ENCODE peak calls at places on chromosomes 4 and X, in six cellular contexts. One of them, this sample, is unnamed.

GRCh38 chr4:26861434-26862186 is 969 bp downstream of the STIM2 start:
- DNase-seq in H9: peak; percentile 58
- DNase-seq in IMR-90: peak; percentile 65
- DNase-seq in trophoblast cell: peak; percentile 26
- DNase-seq in mesenchymal stem cell: peak; percentile 87
- DNase-seq in H1: no peak
- DNase-seq in this sample: peak; percentile 63

GRCh38 chr4:40736910-40737309 is 12.8 kb upstream of the NSUN7 start:
- DNase-seq in H9: no peak
- DNase-seq in IMR-90: peak; percentile 22
- DNase-seq in trophoblast cell: no peak
- DNase-seq in mesenchymal stem cell: peak; percentile 47
- DNase-seq in H1: no peak
- DNase-seq in this sample: no peak

GRCh38 chr4:69322055-69322454 is 41.8 kb downstream of the UGT2B28 start:
- DNase-seq in H9: no peak
- DNase-seq in IMR-90: peak; percentile 0
- DNase-seq in trophoblast cell: no peak
- DNase-seq in mesenchymal stem cell: peak; percentile 79
- DNase-seq in H1: no peak
- DNase-seq in this sample: no peak

GRCh38 chrX:108699368-108699767 is 37.0 kb downstream of the IRS4 start:
- DNase-seq in H9: no peak
- DNase-seq in IMR-90: peak; percentile 14
- DNase-seq in trophoblast cell: no peak
- DNase-seq in mesenchymal stem cell: peak; percentile 30
- DNase-seq in H1: no peak
- DNase-seq in this sample: peak; percentile 0

GRCh38 chrX:66408507-66408906 is 230.4 kb downstream of the EDA2R start:
- DNase-seq in H9: no peak
- DNase-seq in IMR-90: no peak
- DNase-seq in trophoblast cell: no peak
- DNase-seq in mesenchymal stem cell: no peak
- DNase-seq in H1: no peak
- DNase-seq in this sample: no peak

GRCh38 chr4:1396806-1397455 is 9.3 kb downstream of the NKX1-1 start:
- DNase-seq in H9: no peak
- DNase-seq in IMR-90: no peak
- DNase-seq in trophoblast cell: no peak
- DNase-seq in mesenchymal stem cell: no peak
- DNase-seq in H1: no peak
- DNase-seq in this sample: no peak

GRCh38 chr4:183658362-183659028 is 490 bp downstream of the RWDD4 start:
- DNase-seq in H9: peak; percentile 32
- DNase-seq in IMR-90: peak; percentile 10
- DNase-seq in trophoblast cell: no peak
- DNase-seq in mesenchymal stem cell: peak; percentile 38
- DNase-seq in H1: no peak
- DNase-seq in this sample: no peak

GRCh38 chr4:73593631-73594241 is 26.5 kb downstream of the RASSF6 start:
- DNase-seq in H9: no peak
- DNase-seq in IMR-90: peak; percentile 49
- DNase-seq in trophoblast cell: peak; percentile 29
- DNase-seq in mesenchymal stem cell: peak; percentile 45
- DNase-seq in H1: no peak
- DNase-seq in this sample: no peak

GRCh38 chr4:55312491-55313101 is 33.4 kb upstream of the SRD5A3 start:
- DNase-seq in H9: peak; percentile 54
- DNase-seq in IMR-90: peak; percentile 58
- DNase-seq in trophoblast cell: peak; percentile 41
- DNase-seq in mesenchymal stem cell: peak; percentile 45
- DNase-seq in H1: peak; percentile 23
- DNase-seq in this sample: no peak

GRCh38 chr4:177237291-177237690 is 72.4 kb upstream of the NEIL3 start:
- DNase-seq in H9: no peak
- DNase-seq in IMR-90: no peak
- DNase-seq in trophoblast cell: no peak
- DNase-seq in mesenchymal stem cell: no peak
- DNase-seq in H1: no peak
- DNase-seq in this sample: no peak

GRCh38 chr4:80069837-80070788 is 2.9 kb downstream of the ANTXR2 start:
- DNase-seq in H9: no peak
- DNase-seq in IMR-90: peak; percentile 56
- DNase-seq in trophoblast cell: no peak
- DNase-seq in mesenchymal stem cell: peak; percentile 58
- DNase-seq in H1: no peak
- DNase-seq in this sample: no peak

GRCh38 chr4:87093443-87094123 is 126.8 kb downstream of the KLHL8 start:
- DNase-seq in H9: peak; percentile 50
- DNase-seq in IMR-90: peak; percentile 72
- DNase-seq in trophoblast cell: peak; percentile 66
- DNase-seq in mesenchymal stem cell: peak; percentile 65
- DNase-seq in H1: no peak
- DNase-seq in this sample: peak; percentile 38

GRCh38 chr4:25234390-25235367 is 846 bp downstream of the PI4K2B start:
- DNase-seq in H9: peak; percentile 44
- DNase-seq in IMR-90: peak; percentile 81
- DNase-seq in trophoblast cell: peak; percentile 68
- DNase-seq in mesenchymal stem cell: peak; percentile 92
- DNase-seq in H1: no peak
- DNase-seq in this sample: peak; percentile 29

GRCh38 chr4:153116101-153116680 is 88.1 kb upstream of the TRIM2 start:
- DNase-seq in H9: no peak
- DNase-seq in IMR-90: no peak
- DNase-seq in trophoblast cell: no peak
- DNase-seq in mesenchymal stem cell: no peak
- DNase-seq in H1: no peak
- DNase-seq in this sample: no peak

GRCh38 chrX:30504309-30504708 is 73.3 kb downstream of the TASL start:
- DNase-seq in H9: no peak
- DNase-seq in IMR-90: peak; percentile 41
- DNase-seq in trophoblast cell: no peak
- DNase-seq in mesenchymal stem cell: peak; percentile 42
- DNase-seq in H1: no peak
- DNase-seq in this sample: peak; percentile 30

GRCh38 chr4:52957220-52957686 is 95.1 kb downstream of the RASL11B start:
- DNase-seq in H9: no peak
- DNase-seq in IMR-90: peak; percentile 58
- DNase-seq in trophoblast cell: no peak
- DNase-seq in mesenchymal stem cell: no peak
- DNase-seq in H1: no peak
- DNase-seq in this sample: peak; percentile 48

GRCh38 chr4:76625316-76625715 is 190.3 kb downstream of the SHROOM3 start:
- DNase-seq in H9: no peak
- DNase-seq in IMR-90: no peak
- DNase-seq in trophoblast cell: peak; percentile 66
- DNase-seq in mesenchymal stem cell: no peak
- DNase-seq in H1: no peak
- DNase-seq in this sample: no peak

GRCh38 chr4:9875516-9875915 is 94.1 kb downstream of the DRD5 start:
- DNase-seq in H9: no peak
- DNase-seq in IMR-90: no peak
- DNase-seq in trophoblast cell: no peak
- DNase-seq in mesenchymal stem cell: no peak
- DNase-seq in H1: no peak
- DNase-seq in this sample: no peak

GRCh38 chr4:9880411-9881197 is 99.2 kb downstream of the DRD5 start:
- DNase-seq in H9: no peak
- DNase-seq in IMR-90: no peak
- DNase-seq in trophoblast cell: no peak
- DNase-seq in mesenchymal stem cell: no peak
- DNase-seq in H1: no peak
- DNase-seq in this sample: no peak

GRCh38 chr4:9877123-9877522 is 95.7 kb downstream of the DRD5 start:
- DNase-seq in H9: no peak
- DNase-seq in IMR-90: no peak
- DNase-seq in trophoblast cell: no peak
- DNase-seq in mesenchymal stem cell: no peak
- DNase-seq in H1: no peak
- DNase-seq in this sample: no peak
- H3K14ac ChIP-seq in H9: no peak overlapping the region
- H3K14ac ChIP-seq in IMR-90: no peak overlapping the region
- H3K14ac ChIP-seq in trophoblast cell: no peak overlapping the region
- H3K14ac ChIP-seq in mesenchymal stem cell: no peak overlapping the region
- H3K14ac ChIP-seq in H1: no peak overlapping the region
- H3K14ac ChIP-seq in this sample: no peak overlapping the region

DNA sequence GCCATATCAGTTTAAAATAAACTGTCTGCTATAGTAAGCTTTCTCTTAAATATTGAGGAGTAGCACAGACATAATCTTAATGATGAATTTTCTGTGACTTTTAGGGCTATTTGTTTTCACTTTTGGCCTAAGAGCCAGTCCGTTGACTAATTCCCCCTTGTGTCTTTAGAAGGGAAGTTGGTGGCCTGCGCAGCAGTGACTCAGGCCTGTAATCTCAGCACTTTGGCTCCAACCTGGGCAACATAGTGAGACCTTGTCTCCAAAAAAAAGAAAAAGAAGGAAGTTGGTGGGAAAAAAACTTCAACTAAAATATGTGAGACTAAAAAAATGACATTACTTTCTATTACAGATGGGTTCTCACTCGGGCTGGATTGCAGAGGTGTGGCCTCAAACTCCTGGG is 3.4 kb downstream of the NCAPG start:
- DNase-seq in H9: no peak
- DNase-seq in IMR-90: peak; percentile 59
- DNase-seq in trophoblast cell: no peak
- DNase-seq in mesenchymal stem cell: peak; percentile 62
- DNase-seq in H1: no peak
- DNase-seq in this sample: no peak
- H2AFZ ChIP-seq in H9: no peak overlapping the region
- H2AFZ ChIP-seq in IMR-90: no peak overlapping the region
- H2AFZ ChIP-seq in trophoblast cell: no peak overlapping the region
- H2AFZ ChIP-seq in mesenchymal stem cell: no peak overlapping the region
- H2AFZ ChIP-seq in H1: no peak overlapping the region
- H2AFZ ChIP-seq in this sample: no peak overlapping the region

GRCh38 chr4:6222761-6223292 is 22.5 kb upstream of the JAKMIP1 start:
- DNase-seq in H9: peak; percentile 84
- DNase-seq in IMR-90: no peak
- DNase-seq in trophoblast cell: no peak
- DNase-seq in mesenchymal stem cell: peak; percentile 6
- DNase-seq in H1: no peak
- DNase-seq in this sample: peak; percentile 33
- H3K14ac ChIP-seq in H9: no peak overlapping the region
- H3K14ac ChIP-seq in IMR-90: no peak overlapping the region
- H3K14ac ChIP-seq in trophoblast cell: no peak overlapping the region
- H3K14ac ChIP-seq in mesenchymal stem cell: no peak overlapping the region
- H3K14ac ChIP-seq in H1: no peak overlapping the region
- H3K14ac ChIP-seq in this sample: no peak overlapping the region

DNA sequence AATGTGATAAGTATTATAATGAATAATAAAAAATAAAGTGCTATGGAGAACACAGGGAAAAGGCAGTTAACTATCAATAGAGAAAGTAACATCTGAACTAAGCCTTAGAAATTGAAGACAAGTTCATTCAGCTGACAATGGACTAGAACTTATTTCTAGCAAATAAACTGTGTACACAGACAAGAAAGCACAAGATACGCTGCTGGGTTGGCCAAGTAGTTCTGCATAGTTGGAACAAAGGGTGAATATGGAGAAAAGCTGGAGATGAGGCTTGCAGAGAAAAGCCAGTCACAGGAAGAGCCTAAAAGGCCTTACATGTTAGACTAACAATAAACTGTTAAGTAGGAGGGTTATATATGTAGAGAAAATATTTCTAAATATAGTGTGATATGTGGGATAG is 71.2 kb downstream of the WDFY3 start:
- DNase-seq in H9: no peak
- DNase-seq in IMR-90: no peak
- DNase-seq in trophoblast cell: no peak
- DNase-seq in mesenchymal stem cell: no peak
- DNase-seq in H1: no peak
- DNase-seq in this sample: no peak
- H2AFZ ChIP-seq in H9: no peak overlapping the region
- H2AFZ ChIP-seq in IMR-90: no peak overlapping the region
- H2AFZ ChIP-seq in trophoblast cell: no peak overlapping the region
- H2AFZ ChIP-seq in mesenchymal stem cell: no peak overlapping the region
- H2AFZ ChIP-seq in H1: no peak overlapping the region
- H2AFZ ChIP-seq in this sample: no peak overlapping the region

DNA sequence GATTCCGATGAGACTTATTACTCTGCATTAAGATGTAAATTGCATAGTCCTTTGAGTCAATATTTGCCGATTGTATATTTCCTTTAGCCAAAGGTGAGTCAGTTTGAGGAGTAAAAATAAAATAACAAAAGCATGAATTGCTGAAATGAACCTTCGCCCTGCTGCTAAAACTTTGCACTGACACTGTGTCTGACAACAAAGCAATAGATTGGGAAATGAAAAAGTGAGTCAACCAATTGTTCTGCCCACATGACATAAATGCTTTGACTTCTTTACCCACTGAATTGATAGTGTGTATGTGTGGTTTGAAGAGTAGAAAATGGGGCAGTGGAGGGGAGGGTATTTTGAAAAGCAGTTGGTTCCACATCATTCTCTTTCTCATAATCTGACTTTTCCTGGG is 88.4 kb upstream of the AFF2 start:
- DNase-seq in H9: no peak
- DNase-seq in IMR-90: no peak
- DNase-seq in trophoblast cell: no peak
- DNase-seq in mesenchymal stem cell: no peak
- DNase-seq in H1: no peak
- DNase-seq in this sample: no peak
- H3K14ac ChIP-seq in H9: no peak overlapping the region
- H3K14ac ChIP-seq in IMR-90: no peak overlapping the region
- H3K14ac ChIP-seq in trophoblast cell: no peak overlapping the region
- H3K14ac ChIP-seq in mesenchymal stem cell: no peak overlapping the region
- H3K14ac ChIP-seq in H1: no peak overlapping the region
- H3K14ac ChIP-seq in this sample: no peak overlapping the region

DNA sequence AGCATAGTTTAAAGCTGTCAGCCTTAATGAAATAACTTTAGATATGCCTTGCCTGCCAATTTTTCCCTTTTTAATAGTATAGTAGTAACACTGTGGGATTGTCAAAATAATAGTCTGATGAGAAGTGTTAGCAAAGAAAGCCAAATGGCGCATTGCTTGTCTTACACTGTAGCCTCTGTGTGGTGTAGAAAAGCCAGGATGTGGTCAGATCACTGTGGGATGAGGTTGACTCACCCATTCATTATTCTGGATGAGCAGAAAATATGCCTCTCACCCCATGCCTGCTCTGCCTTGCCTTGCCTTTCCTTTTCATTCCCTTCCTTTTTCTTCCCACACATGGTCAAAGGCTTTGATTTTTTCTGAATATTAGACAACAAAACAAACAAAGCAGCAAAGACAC is 257.8 kb upstream of the NRK start:
- DNase-seq in H9: no peak
- DNase-seq in IMR-90: peak; percentile 20
- DNase-seq in trophoblast cell: no peak
- DNase-seq in mesenchymal stem cell: peak; percentile 78
- DNase-seq in H1: no peak
- DNase-seq in this sample: no peak
- H2AFZ ChIP-seq in H9: no peak overlapping the region
- H2AFZ ChIP-seq in IMR-90: no peak overlapping the region
- H2AFZ ChIP-seq in trophoblast cell: no peak overlapping the region
- H2AFZ ChIP-seq in mesenchymal stem cell: no peak overlapping the region
- H2AFZ ChIP-seq in H1: no peak overlapping the region
- H2AFZ ChIP-seq in this sample: no peak overlapping the region

GRCh38 chrX:49912866-49913265 is 9.5 kb upstream of the CLCN5 start:
- DNase-seq in H9: no peak
- DNase-seq in IMR-90: peak; percentile 1
- DNase-seq in trophoblast cell: no peak
- DNase-seq in mesenchymal stem cell: no peak
- DNase-seq in H1: no peak
- DNase-seq in this sample: no peak
- H3K14ac ChIP-seq in H9: no peak overlapping the region
- H3K14ac ChIP-seq in IMR-90: no peak overlapping the region
- H3K14ac ChIP-seq in trophoblast cell: no peak overlapping the region
- H3K14ac ChIP-seq in mesenchymal stem cell: no peak overlapping the region
- H3K14ac ChIP-seq in H1: no peak overlapping the region
- H3K14ac ChIP-seq in this sample: no peak overlapping the region

This sample was measured in neuronal stem cell.